ENCODE peak calls at places on chromosomes 5 and 9, in eight cellular contexts. Y, P, C, T, I, U, A and O are unnamed samples.

GRCh38 chr9:110033869-110034268 is 174.1 kb downstream of the C9orf152 start:
- DNase-seq in T (no peak), P (no peak), U (no peak), Y (no peak), I (no peak), A (no peak), C (no peak), O (no peak)

GRCh38 chr5:66972004-66972403 is 224.6 kb downstream of the CD180 start:
- DNase-seq in I (no peak), U (no peak), A (no peak), P (no peak), T (no peak), C (no peak), Y (no peak), O (no peak)

GRCh38 chr5:124180523-124181461 is 565.6 kb downstream of the ZNF608 start:
- DNase-seq in P (no peak), A (no peak), T (no peak), I (no peak), C (no peak), Y (no peak), U (no peak), O (peak; percentile 27)

GRCh38 chr5:113293068-113293571 is 141.7 kb downstream of the TSSK1B start:
- DNase-seq in A (no peak), Y (no peak), T (no peak), I (no peak), C (no peak), U (no peak), P (no peak), O (no peak)

GRCh38 chr9:136964171-136964689 is 12.2 kb downstream of the LCN12 start:
- DNase-seq in P (no peak), U (no peak), C (no peak), Y (no peak), A (no peak), T (no peak), I (no peak), O (no peak)

GRCh38 chr5:62312674-62313073 is 6.7 kb downstream of the KIF2A start:
- DNase-seq in C (no peak), T (no peak), Y (no peak), I (no peak), U (no peak), P (no peak), A (peak; percentile 12), O (no peak)

GRCh38 chr9:98149422-98149821 is 30.4 kb upstream of the TRIM14 start:
- DNase-seq in A (no peak), U (no peak), Y (no peak), T (no peak), I (no peak), C (no peak), P (no peak), O (no peak)

GRCh38 chr9:137762414-137763061 is 115.0 kb upstream of the CACNA1B start:
- DNase-seq in C (no peak), P (no peak), T (no peak), Y (no peak), I (no peak), A (peak; percentile 86), U (no peak), O (no peak)

GRCh38 chr5:91101777-91102379 is 281.2 kb downstream of the ARRDC3 start:
- DNase-seq in A (peak; percentile 86), C (peak; percentile 51), P (peak; percentile 7), T (peak; percentile 65), I (no peak), Y (peak; percentile 86), U (no peak), O (peak; percentile 25)

GRCh38 chr9:131524578-131525315 is 6.3 kb downstream of the UCK1 start:
- DNase-seq in A (no peak), Y (no peak), C (no peak), T (no peak), I (peak; percentile 51), U (no peak), P (no peak), O (no peak)

GRCh38 chr9:121357011-121357410 is 13.0 kb downstream of the STOM start:
- DNase-seq in U (no peak), P (no peak), I (no peak), T (no peak), Y (no peak), A (no peak), C (no peak), O (no peak)

GRCh38 chr9:115015018-115015635 is 84.7 kb upstream of the TNFSF8 start:
- DNase-seq in U (no peak), C (peak; percentile 50), Y (no peak), A (peak; percentile 76), P (no peak), I (no peak), T (peak; percentile 62), O (no peak)

GRCh38 chr5:78518365-78519197 is 130.0 kb downstream of the LHFPL2 start:
- DNase-seq in C (no peak), U (no peak), A (peak; percentile 84), I (peak; percentile 44), P (no peak), Y (no peak), T (peak; percentile 37), O (no peak)

GRCh38 chr9:126449725-126450443 is 123.3 kb downstream of the MVB12B start:
- DNase-seq in U (no peak), Y (no peak), T (no peak), P (no peak), A (no peak), C (no peak), I (no peak), O (no peak)

GRCh38 chr5:79236364-79236969 is 536 bp downstream of the JMY start:
- DNase-seq in I (no peak), Y (no peak), C (peak; percentile 62), P (peak; percentile 1), A (no peak), T (peak; percentile 52), U (peak; percentile 3), O (no peak)

GRCh38 chr9:14341437-14342133 is 27.6 kb upstream of the NFIB start:
- DNase-seq in Y (no peak), I (no peak), C (no peak), T (peak; percentile 53), U (no peak), P (no peak), A (no peak), O (no peak)

GRCh38 chr9:100505564-100506159 is 32.7 kb downstream of the TMEFF1 start:
- DNase-seq in U (peak; percentile 66), T (peak; percentile 90), C (no peak), I (no peak), Y (peak; percentile 58), P (peak; percentile 44), A (peak; percentile 45), O (no peak)

GRCh38 chr5:122182491-122182921 is 53.2 kb downstream of the ZNF474 start:
- DNase-seq in P (no peak), A (peak; percentile 88), I (no peak), C (no peak), U (no peak), Y (peak; percentile 44), T (no peak), O (no peak)

GRCh38 chr9:136316271-136316751 is 11.0 kb upstream of the GPSM1 start:
- DNase-seq in P (no peak), I (no peak), A (no peak), C (no peak), Y (no peak), T (no peak), U (no peak), O (no peak)

GRCh38 chr9:99433555-99433954 is 211.5 kb downstream of the SEC61B start:
- DNase-seq in Y (no peak), P (peak; percentile 24), I (peak; percentile 75), T (no peak), A (peak; percentile 88), C (no peak), U (peak; percentile 18), O (no peak)